ENCODE peak calls at places on chromosomes 11 and 22, in seven cellular contexts. B, F, U, G, I, E and P are unnamed samples.

GRCh38 chr11:35047179-35047578 is 91.8 kb upstream of the CD44 start:
- DNase-seq in G (no peak), I (no peak), B (no peak), U (no peak), F (no peak), E (no peak), P (no peak)

GRCh38 chr22:42842658-42843370 is 14.3 kb downstream of the ARFGAP3 start:
- DNase-seq in F (no peak), U (no peak), B (no peak), G (no peak), E (peak; percentile 22), I (no peak), P (no peak)

GRCh38 chr22:32905400-32905799 is 103.9 kb downstream of the TIMP3 start:
- DNase-seq in B (no peak), G (no peak), E (no peak), I (no peak), F (peak; percentile 78), U (no peak), P (no peak)

GRCh38 chr22:19568337-19569311 is 44.4 kb upstream of the CLDN5 start:
- DNase-seq in G (no peak), B (no peak), E (no peak), F (no peak), U (no peak), I (no peak), P (no peak)

GRCh38 chr11:64858467-64859401 is 14.3 kb upstream of the CDC42BPG start:
- DNase-seq in B (no peak), E (peak; percentile 70), U (no peak), I (no peak), G (peak; percentile 57), F (peak; percentile 63), P (peak; percentile 94)

GRCh38 chr11:23112390-23112789 is 252.1 kb upstream of the CCDC179 start:
- DNase-seq in E (no peak), U (no peak), G (no peak), I (peak; percentile 53), B (no peak), F (no peak), P (no peak)

GRCh38 chr11:19453893-19454292 is 213.1 kb upstream of the E2F8 start:
- DNase-seq in F (no peak), G (no peak), U (no peak), B (no peak), I (no peak), E (no peak), P (no peak)

GRCh38 chr22:38494498-38494897 is 11.6 kb downstream of the DDX17 start:
- DNase-seq in F (no peak), G (no peak), E (no peak), I (no peak), B (no peak), U (no peak), P (no peak)

GRCh38 chr22:22195265-22196017 is 49.1 kb upstream of the VPREB1 start:
- DNase-seq in F (no peak), E (peak; percentile 87), I (peak; percentile 96), B (peak; percentile 81), U (peak; percentile 99), G (peak; percentile 83), P (peak; percentile 92)

GRCh38 chr11:122864386-122864785 is 18.2 kb upstream of the JHY start:
- DNase-seq in G (no peak), F (no peak), U (no peak), B (no peak), I (no peak), E (no peak), P (no peak)

GRCh38 chr22:40487663-40488249 is 117.4 kb downstream of the SGSM3 start:
- DNase-seq in U (no peak), B (no peak), E (no peak), F (no peak), G (no peak), I (peak; percentile 60), P (no peak)

GRCh38 chr11:33403344-33403743 is 146.2 kb downstream of the HIPK3 start:
- DNase-seq in F (no peak), I (no peak), B (no peak), E (no peak), G (no peak), U (no peak), P (no peak)

GRCh38 chr11:14148653-14149273 is 186.2 kb downstream of the SPON1 start:
- DNase-seq in I (peak; percentile 30), B (peak; percentile 29), U (peak; percentile 16), E (no peak), G (no peak), F (no peak), P (no peak)

GRCh38 chr11:7871056-7871455 is 60.0 kb downstream of the OR10A6 start:
- DNase-seq in B (no peak), U (no peak), E (no peak), I (no peak), G (no peak), F (no peak), P (no peak)

GRCh38 chr11:36441610-36442208 is 68.4 kb downstream of the TRAF6 start:
- DNase-seq in I (no peak), E (no peak), B (no peak), U (no peak), F (no peak), G (no peak), P (no peak)

GRCh38 chr11:114321621-114322257 is 25.5 kb downstream of the NNMT start:
- DNase-seq in B (no peak), U (no peak), G (no peak), I (no peak), E (no peak), F (no peak), P (no peak)

GRCh38 chr22:47439643-47440265 is 677.3 kb downstream of the TBC1D22A start:
- DNase-seq in G (no peak), F (peak; percentile 15), B (no peak), E (no peak), U (no peak), I (no peak), P (no peak)

GRCh38 chr11:27904358-27905055 is 203.4 kb downstream of the KIF18A start:
- DNase-seq in I (no peak), U (no peak), B (no peak), F (no peak), E (no peak), G (no peak), P (no peak)

GRCh38 chr11:69113646-69114340 is 41.9 kb upstream of the SMIM38 start:
- DNase-seq in I (no peak), U (no peak), B (no peak), E (no peak), G (no peak), F (no peak), P (no peak)

GRCh38 chr22:43862074-43862881 is at the start of gene SULT4A1:
- DNase-seq in G (no peak), U (peak; percentile 17), E (no peak), B (peak; percentile 19), I (peak; percentile 78), F (peak; percentile 62), P (peak; percentile 52)

DNA sequence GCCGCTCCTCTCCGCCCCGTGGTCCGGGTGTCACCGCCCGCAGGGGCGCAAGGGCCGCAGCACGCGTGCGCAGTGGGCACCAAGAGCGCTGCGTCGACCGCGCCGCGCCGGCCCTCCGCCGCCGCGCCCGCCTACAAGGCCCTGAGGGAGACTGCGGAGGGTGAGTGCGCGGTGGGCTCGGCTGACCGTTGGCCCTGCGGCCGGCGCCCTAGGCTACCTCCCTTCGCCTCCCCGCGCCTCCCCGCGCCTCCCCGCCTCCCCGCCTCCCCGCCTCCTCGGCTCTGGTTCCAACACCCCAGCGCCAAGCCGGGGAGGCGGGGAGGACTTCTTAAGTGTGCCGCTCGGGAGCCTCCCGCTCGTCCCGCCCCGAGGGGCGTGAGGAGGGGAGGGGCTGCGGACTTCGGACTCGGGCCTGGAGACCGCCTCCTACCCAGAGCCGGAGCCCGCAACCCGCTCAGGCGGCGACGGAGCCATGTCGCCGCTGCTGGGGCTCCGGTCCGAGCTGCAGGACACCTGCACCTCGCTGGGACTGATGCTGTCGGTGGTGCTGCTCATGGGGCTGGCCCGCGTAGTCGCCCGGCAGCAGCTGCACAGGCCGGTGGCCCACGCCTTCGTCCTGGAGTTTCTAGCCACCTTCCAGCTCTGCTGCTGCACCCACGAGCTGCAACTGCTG is at the start of gene AQP11:
- DNase-seq in I (peak; percentile 93), B (peak; percentile 26), G (peak; percentile 90), E (peak; percentile 94), F (peak; percentile 90), U (peak; percentile 86), P (peak; percentile 91)
- TF ChIP-seq POLR2AphosphoS5 in I (peak; percentile 58), B (peak; percentile 29), G (no peak), E (peak; percentile 83), F (no peak), U (no peak), P (peak; percentile 76)

GRCh38 chr11:62842171-62842717 is 2.9 kb upstream of the WDR74 start:
- DNase-seq in F (peak; percentile 73), G (peak; percentile 27), I (peak; percentile 67), U (no peak), B (no peak), E (peak; percentile 38), P (peak; percentile 89)
- H3K4me3 ChIP-seq in F (peak overlapping the region; percentile 51), G (peak overlapping the region; percentile 48), I (peak overlapping the region; percentile 45), U (peak overlapping the region; percentile 33), B (peak overlapping the region; percentile 15), E (peak overlapping the region; percentile 42), P (peak overlapping the region; percentile 94)

DNA sequence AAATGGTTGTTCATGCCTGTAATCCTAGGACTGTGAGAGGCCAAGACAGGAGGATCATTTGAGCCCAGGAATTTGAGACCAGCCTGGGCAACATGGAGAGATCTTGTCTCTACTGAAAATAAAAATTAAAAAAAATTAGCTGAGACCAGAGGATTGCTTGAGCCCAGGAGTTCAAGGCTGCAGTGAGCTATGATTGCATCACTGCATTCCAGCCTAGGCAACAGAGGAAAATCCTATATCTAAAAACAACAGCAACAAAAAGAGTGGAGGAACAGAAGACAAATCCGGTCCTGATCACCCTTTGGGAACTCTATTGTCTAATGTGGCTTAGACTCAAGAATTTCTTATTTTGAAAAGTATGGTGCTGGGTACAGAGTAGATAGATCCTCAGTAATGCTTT is 17.3 kb downstream of the BARX2 start:
- DNase-seq in F (no peak), G (no peak), B (no peak), E (no peak), U (no peak), I (no peak), P (no peak)
- H3K27me3 ChIP-seq in F (peaks cover 48% of the 10 kb centered on the region), G (no peaks in the 10 kb centered on the region), B (no peaks in the 10 kb centered on the region), E (no peaks in the 10 kb centered on the region), U (peaks cover 7% of the 10 kb centered on the region), I (no peaks in the 10 kb centered on the region), P (no peaks in the 10 kb centered on the region)

GRCh38 chr11:47123094-47123493 is 53.6 kb downstream of the ARFGAP2 start:
- DNase-seq in E (no peak), U (no peak), I (no peak), B (no peak), G (no peak), F (no peak), P (no peak)
- TF ChIP-seq POLR2AphosphoS5 in E (no peak), U (no peak), I (no peak), B (no peak), G (no peak), F (no peak), P (no peak)

GRCh38 chr11:119697445-119697844 is 31.6 kb downstream of the NECTIN1 start:
- DNase-seq in U (no peak), E (no peak), I (no peak), F (no peak), G (no peak), B (no peak), P (no peak)
- H3K4me3 ChIP-seq in U (no peak overlapping the region), E (no peak overlapping the region), I (no peak overlapping the region), F (no peak overlapping the region), G (no peak overlapping the region), B (no peak overlapping the region), P (no peak overlapping the region)